ENCODE peak calls at places on chromosomes 16 and 17, in nine cellular contexts. One of them, this sample, is unnamed.

GRCh38 chr17:64084940-64085649 is 44.8 kb downstream of the ERN1 start:
- DNase-seq in PC-3: no peak
- DNase-seq in fibroblast of lung: peak; percentile 44
- DNase-seq in heart left ventricle: no peak
- DNase-seq in GM23338: peak; percentile 59
- DNase-seq in sigmoid colon: no peak
- DNase-seq in gastrocnemius medialis: no peak
- DNase-seq in psoas muscle: no peak
- DNase-seq in PC-9: no peak
- DNase-seq in this sample: no peak

GRCh38 chr16:59573528-59574271 is 839.6 kb upstream of the GOT2 start:
- DNase-seq in sigmoid colon: no peak
- DNase-seq in PC-9: no peak
- DNase-seq in PC-3: peak; percentile 68
- DNase-seq in GM23338: no peak
- DNase-seq in gastrocnemius medialis: no peak
- DNase-seq in psoas muscle: no peak
- DNase-seq in heart left ventricle: no peak
- DNase-seq in fibroblast of lung: peak; percentile 88
- DNase-seq in this sample: no peak

GRCh38 chr17:7740481-7741001 is 23.0 kb downstream of the DNAH2 start:
- DNase-seq in PC-3: no peak
- DNase-seq in PC-9: no peak
- DNase-seq in sigmoid colon: no peak
- DNase-seq in heart left ventricle: no peak
- DNase-seq in fibroblast of lung: no peak
- DNase-seq in GM23338: no peak
- DNase-seq in psoas muscle: no peak
- DNase-seq in gastrocnemius medialis: no peak
- DNase-seq in this sample: no peak

GRCh38 chr17:72270530-72270929 is 149.7 kb downstream of the SOX9 start:
- DNase-seq in heart left ventricle: peak; percentile 25
- DNase-seq in GM23338: no peak
- DNase-seq in PC-9: peak; percentile 82
- DNase-seq in psoas muscle: peak; percentile 20
- DNase-seq in gastrocnemius medialis: no peak
- DNase-seq in PC-3: peak; percentile 98
- DNase-seq in fibroblast of lung: peak; percentile 51
- DNase-seq in sigmoid colon: no peak
- DNase-seq in this sample: no peak

GRCh38 chr16:3495166-3495565 is at the start of gene C16orf90:
- DNase-seq in PC-9: no peak
- DNase-seq in gastrocnemius medialis: no peak
- DNase-seq in PC-3: no peak
- DNase-seq in heart left ventricle: no peak
- DNase-seq in sigmoid colon: peak; percentile 49
- DNase-seq in fibroblast of lung: no peak
- DNase-seq in GM23338: no peak
- DNase-seq in psoas muscle: no peak
- DNase-seq in this sample: no peak

GRCh38 chr17:41917192-41917591 is 1.6 kb downstream of the ACLY start:
- DNase-seq in sigmoid colon: no peak
- DNase-seq in psoas muscle: no peak
- DNase-seq in GM23338: no peak
- DNase-seq in fibroblast of lung: peak; percentile 61
- DNase-seq in PC-3: peak; percentile 12
- DNase-seq in PC-9: no peak
- DNase-seq in gastrocnemius medialis: no peak
- DNase-seq in heart left ventricle: no peak
- DNase-seq in this sample: no peak

GRCh38 chr17:46122486-46122871 is 70.8 kb downstream of the KANSL1 start:
- DNase-seq in GM23338: no peak
- DNase-seq in gastrocnemius medialis: no peak
- DNase-seq in heart left ventricle: no peak
- DNase-seq in PC-9: no peak
- DNase-seq in sigmoid colon: no peak
- DNase-seq in fibroblast of lung: no peak
- DNase-seq in psoas muscle: no peak
- DNase-seq in PC-3: no peak
- DNase-seq in this sample: no peak

GRCh38 chr17:43360376-43360738 is 38.4 kb upstream of the ARL4D start:
- DNase-seq in PC-9: no peak
- DNase-seq in psoas muscle: no peak
- DNase-seq in sigmoid colon: peak; percentile 88
- DNase-seq in gastrocnemius medialis: peak; percentile 65
- DNase-seq in PC-3: peak; percentile 69
- DNase-seq in GM23338: no peak
- DNase-seq in fibroblast of lung: peak; percentile 79
- DNase-seq in heart left ventricle: peak; percentile 34
- DNase-seq in this sample: peak; percentile 22

GRCh38 chr16:54503436-54503835 is 216.8 kb upstream of the IRX3 start:
- DNase-seq in PC-9: no peak
- DNase-seq in GM23338: no peak
- DNase-seq in PC-3: no peak
- DNase-seq in gastrocnemius medialis: no peak
- DNase-seq in heart left ventricle: no peak
- DNase-seq in sigmoid colon: no peak
- DNase-seq in psoas muscle: no peak
- DNase-seq in fibroblast of lung: peak; percentile 58
- DNase-seq in this sample: no peak

GRCh38 chr17:77571562-77571981 is 386.9 kb upstream of the TNRC6C start:
- DNase-seq in psoas muscle: no peak
- DNase-seq in GM23338: no peak
- DNase-seq in heart left ventricle: no peak
- DNase-seq in gastrocnemius medialis: no peak
- DNase-seq in fibroblast of lung: peak; percentile 35
- DNase-seq in sigmoid colon: no peak
- DNase-seq in PC-9: no peak
- DNase-seq in PC-3: no peak
- DNase-seq in this sample: peak; percentile 53

GRCh38 chr17:8221663-8222379 is 11.4 kb upstream of the AURKB start:
- DNase-seq in PC-9: peak; percentile 72
- DNase-seq in heart left ventricle: peak; percentile 88
- DNase-seq in psoas muscle: peak; percentile 83
- DNase-seq in fibroblast of lung: peak; percentile 93
- DNase-seq in sigmoid colon: peak; percentile 92
- DNase-seq in GM23338: peak; percentile 89
- DNase-seq in gastrocnemius medialis: peak; percentile 81
- DNase-seq in PC-3: peak; percentile 87
- DNase-seq in this sample: peak; percentile 77

GRCh38 chr16:521381-522210 is 5.9 kb upstream of the CAPN15 start:
- DNase-seq in psoas muscle: no peak
- DNase-seq in gastrocnemius medialis: no peak
- DNase-seq in fibroblast of lung: no peak
- DNase-seq in PC-9: no peak
- DNase-seq in heart left ventricle: no peak
- DNase-seq in sigmoid colon: no peak
- DNase-seq in GM23338: peak; percentile 91
- DNase-seq in PC-3: no peak
- DNase-seq in this sample: peak; percentile 93

GRCh38 chr16:1527836-1528811 is 5.3 kb upstream of the TMEM204 start:
- DNase-seq in sigmoid colon: no peak
- DNase-seq in PC-9: no peak
- DNase-seq in psoas muscle: peak; percentile 62
- DNase-seq in GM23338: no peak
- DNase-seq in fibroblast of lung: no peak
- DNase-seq in PC-3: no peak
- DNase-seq in gastrocnemius medialis: no peak
- DNase-seq in heart left ventricle: peak; percentile 69
- DNase-seq in this sample: no peak

GRCh38 chr16:29729116-29729521 is 16.7 kb downstream of the C16orf54 start:
- DNase-seq in PC-9: peak; percentile 53
- DNase-seq in sigmoid colon: no peak
- DNase-seq in psoas muscle: no peak
- DNase-seq in fibroblast of lung: peak; percentile 56
- DNase-seq in gastrocnemius medialis: no peak
- DNase-seq in heart left ventricle: no peak
- DNase-seq in PC-3: peak; percentile 50
- DNase-seq in GM23338: peak; percentile 72
- DNase-seq in this sample: peak; percentile 68

GRCh38 chr17:41967141-41967920 is 736 bp downstream of the CNP start:
- DNase-seq in GM23338: peak; percentile 58
- DNase-seq in PC-9: no peak
- DNase-seq in psoas muscle: no peak
- DNase-seq in heart left ventricle: no peak
- DNase-seq in PC-3: peak; percentile 26
- DNase-seq in fibroblast of lung: no peak
- DNase-seq in gastrocnemius medialis: peak; percentile 32
- DNase-seq in sigmoid colon: peak; percentile 85
- DNase-seq in this sample: no peak

DNA sequence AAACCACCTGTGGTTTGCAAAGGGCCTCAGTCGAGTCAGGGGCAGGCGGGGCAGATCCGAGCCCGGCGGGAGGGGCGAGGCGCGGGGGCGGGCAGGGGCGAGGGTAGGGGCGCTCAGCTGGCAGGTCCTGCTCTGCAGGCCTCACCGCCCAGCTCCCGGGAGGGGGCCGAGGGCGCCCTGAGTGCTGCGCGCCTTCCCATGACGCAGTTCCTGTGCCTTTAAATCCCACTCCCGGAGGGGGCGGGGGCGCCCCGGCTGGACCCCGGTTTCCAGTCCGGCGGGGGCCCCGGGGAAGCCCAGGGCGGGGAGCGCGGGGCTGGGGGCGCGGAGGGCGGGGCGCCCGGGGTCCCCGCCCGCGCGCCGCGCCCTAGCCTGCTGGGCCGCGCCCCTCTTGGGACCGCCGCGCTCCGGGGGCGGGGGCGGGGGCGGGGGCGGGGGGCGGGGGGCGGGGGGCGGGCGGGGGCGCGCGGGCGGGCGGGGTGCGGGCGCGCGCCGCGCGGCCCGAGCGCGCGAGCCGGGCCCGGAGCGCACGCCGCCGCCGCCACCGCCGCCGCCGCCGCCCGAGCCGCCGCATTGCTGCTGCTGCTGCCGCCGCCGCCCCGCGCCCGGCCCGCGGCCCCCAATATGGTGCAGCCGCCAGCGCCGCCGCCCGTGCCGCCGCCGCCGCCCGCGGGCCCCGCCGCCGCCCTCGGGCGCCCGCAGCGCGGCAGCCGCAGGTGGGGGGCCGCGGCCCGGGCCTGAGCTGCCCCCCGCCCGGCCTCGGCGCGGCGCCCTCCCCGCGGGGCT is at the start of gene JPH3:
- DNase-seq in psoas muscle: no peak
- DNase-seq in PC-9: no peak
- DNase-seq in heart left ventricle: no peak
- DNase-seq in GM23338: peak; percentile 84
- DNase-seq in fibroblast of lung: no peak
- DNase-seq in PC-3: no peak
- DNase-seq in sigmoid colon: no peak
- DNase-seq in gastrocnemius medialis: no peak
- DNase-seq in this sample: peak; percentile 95
- H3K27me3 ChIP-seq in psoas muscle: peaks cover 88% of the 10 kb centered on the region
- H3K27me3 ChIP-seq in PC-9: peaks cover 83% of the 10 kb centered on the region
- H3K27me3 ChIP-seq in heart left ventricle: peaks cover 44% of the 10 kb centered on the region
- H3K27me3 ChIP-seq in GM23338: peaks cover 6% of the 10 kb centered on the region
- H3K27me3 ChIP-seq in fibroblast of lung: peaks cover 51% of the 10 kb centered on the region
- H3K27me3 ChIP-seq in PC-3: peaks cover 79% of the 10 kb centered on the region
- H3K27me3 ChIP-seq in sigmoid colon: peaks cover 25% of the 10 kb centered on the region
- H3K27me3 ChIP-seq in gastrocnemius medialis: peaks cover 78% of the 10 kb centered on the region
- H3K27me3 ChIP-seq in this sample: peaks cover 13% of the 10 kb centered on the region

GRCh38 chr16:85231959-85232358 is 119.7 kb upstream of the CIBAR2 start:
- DNase-seq in PC-9: no peak
- DNase-seq in heart left ventricle: no peak
- DNase-seq in sigmoid colon: no peak
- DNase-seq in psoas muscle: no peak
- DNase-seq in fibroblast of lung: peak; percentile 66
- DNase-seq in gastrocnemius medialis: peak; percentile 39
- DNase-seq in PC-3: no peak
- DNase-seq in GM23338: no peak
- DNase-seq in this sample: no peak

GRCh38 chr16:85234310-85235235 is 122.3 kb upstream of the CIBAR2 start:
- DNase-seq in fibroblast of lung: peak; percentile 90
- DNase-seq in heart left ventricle: peak; percentile 70
- DNase-seq in psoas muscle: peak; percentile 76
- DNase-seq in PC-3: no peak
- DNase-seq in sigmoid colon: peak; percentile 85
- DNase-seq in PC-9: no peak
- DNase-seq in GM23338: peak; percentile 97
- DNase-seq in gastrocnemius medialis: no peak
- DNase-seq in this sample: peak; percentile 100

GRCh38 chr16:85235988-85236831 is 123.9 kb upstream of the CIBAR2 start:
- DNase-seq in fibroblast of lung: peak; percentile 44
- DNase-seq in PC-3: no peak
- DNase-seq in GM23338: no peak
- DNase-seq in heart left ventricle: peak; percentile 68
- DNase-seq in sigmoid colon: no peak
- DNase-seq in psoas muscle: no peak
- DNase-seq in gastrocnemius medialis: no peak
- DNase-seq in PC-9: no peak
- DNase-seq in this sample: no peak

GRCh38 chr16:85232369-85233142 is 120.3 kb upstream of the CIBAR2 start:
- DNase-seq in psoas muscle: no peak
- DNase-seq in PC-3: no peak
- DNase-seq in PC-9: no peak
- DNase-seq in gastrocnemius medialis: no peak
- DNase-seq in GM23338: no peak
- DNase-seq in sigmoid colon: no peak
- DNase-seq in heart left ventricle: no peak
- DNase-seq in fibroblast of lung: no peak
- DNase-seq in this sample: no peak

DNA sequence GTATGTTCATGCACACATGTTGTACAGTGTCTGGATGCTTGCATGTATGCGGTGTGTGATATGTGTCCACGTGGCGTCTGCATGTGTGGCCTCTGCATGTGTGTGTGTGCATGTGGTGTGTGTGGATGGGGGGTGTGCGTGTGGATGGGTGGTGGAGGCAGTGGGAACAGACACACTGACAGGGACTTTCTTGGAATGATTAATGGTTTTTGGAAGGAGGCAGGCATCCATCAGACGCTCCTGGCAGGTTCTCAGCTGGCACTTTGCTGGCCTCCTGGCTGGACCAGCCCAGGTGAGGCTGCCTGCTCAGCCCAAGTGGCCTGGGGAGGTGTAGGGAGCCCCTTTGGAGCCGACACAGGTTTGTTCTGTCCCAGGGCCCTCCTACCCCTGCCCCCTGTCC is 121.2 kb upstream of the CIBAR2 start:
- DNase-seq in fibroblast of lung: no peak
- DNase-seq in PC-3: no peak
- DNase-seq in heart left ventricle: no peak
- DNase-seq in psoas muscle: no peak
- DNase-seq in GM23338: no peak
- DNase-seq in gastrocnemius medialis: no peak
- DNase-seq in sigmoid colon: no peak
- DNase-seq in PC-9: no peak
- DNase-seq in this sample: no peak
- H3K27me3 ChIP-seq in fibroblast of lung: no peaks in the 10 kb centered on the region
- H3K27me3 ChIP-seq in PC-3: no peaks in the 10 kb centered on the region
- H3K27me3 ChIP-seq in heart left ventricle: no peaks in the 10 kb centered on the region
- H3K27me3 ChIP-seq in psoas muscle: no peaks in the 10 kb centered on the region
- H3K27me3 ChIP-seq in GM23338: no peaks in the 10 kb centered on the region
- H3K27me3 ChIP-seq in gastrocnemius medialis: no peaks in the 10 kb centered on the region
- H3K27me3 ChIP-seq in sigmoid colon: no peaks in the 10 kb centered on the region
- H3K27me3 ChIP-seq in PC-9: no peaks in the 10 kb centered on the region
- H3K27me3 ChIP-seq in this sample: no peaks in the 10 kb centered on the region

GRCh38 chr17:6327007-6327406 is 107.9 kb downstream of the AIPL1 start:
- DNase-seq in heart left ventricle: peak; percentile 74
- DNase-seq in gastrocnemius medialis: no peak
- DNase-seq in fibroblast of lung: no peak
- DNase-seq in psoas muscle: peak; percentile 36
- DNase-seq in GM23338: peak; percentile 63
- DNase-seq in PC-9: no peak
- DNase-seq in sigmoid colon: no peak
- DNase-seq in PC-3: peak; percentile 8
- DNase-seq in this sample: peak; percentile 54
- H3K27me3 ChIP-seq in heart left ventricle: no peaks in the 10 kb centered on the region
- H3K27me3 ChIP-seq in gastrocnemius medialis: peaks cover 6% of the 10 kb centered on the region
- H3K27me3 ChIP-seq in fibroblast of lung: no peaks in the 10 kb centered on the region
- H3K27me3 ChIP-seq in psoas muscle: peaks cover 31% of the 10 kb centered on the region
- H3K27me3 ChIP-seq in GM23338: no peaks in the 10 kb centered on the region
- H3K27me3 ChIP-seq in PC-9: peaks cover 79% of the 10 kb centered on the region
- H3K27me3 ChIP-seq in sigmoid colon: no peaks in the 10 kb centered on the region
- H3K27me3 ChIP-seq in PC-3: no peaks in the 10 kb centered on the region
- H3K27me3 ChIP-seq in this sample: no peaks in the 10 kb centered on the region

GRCh38 chr17:38669520-38669919 is 5.2 kb downstream of the EPOP start:
- DNase-seq in PC-3: no peak
- DNase-seq in heart left ventricle: no peak
- DNase-seq in PC-9: no peak
- DNase-seq in GM23338: no peak
- DNase-seq in sigmoid colon: no peak
- DNase-seq in psoas muscle: no peak
- DNase-seq in fibroblast of lung: no peak
- DNase-seq in gastrocnemius medialis: no peak
- DNase-seq in this sample: no peak
- H3K27me3 ChIP-seq in PC-3: no peaks in the 10 kb centered on the region
- H3K27me3 ChIP-seq in heart left ventricle: peaks cover 23% of the 10 kb centered on the region
- H3K27me3 ChIP-seq in PC-9: no peaks in the 10 kb centered on the region
- H3K27me3 ChIP-seq in GM23338: peaks cover 82% of the 10 kb centered on the region
- H3K27me3 ChIP-seq in sigmoid colon: peaks cover 17% of the 10 kb centered on the region
- H3K27me3 ChIP-seq in psoas muscle: peaks cover 70% of the 10 kb centered on the region
- H3K27me3 ChIP-seq in fibroblast of lung: peaks cover 55% of the 10 kb centered on the region
- H3K27me3 ChIP-seq in gastrocnemius medialis: peaks cover 52% of the 10 kb centered on the region
- H3K27me3 ChIP-seq in this sample: peaks cover 64% of the 10 kb centered on the region

This sample was measured in H7.